ENCODE peak calls at places on chromosomes 7 and 10, in seven cellular contexts. N is lung, D is brain microvascular endothelial cell, J is HL-60, G is IMR-90, V is OCI-LY7, A is breast epithelium. K is an unnamed sample.

GRCh38 chr7:99623091-99623693 is 6.4 kb downstream of the ZSCAN25 start:
- DNase-seq in N (no peak), D (no peak), J (no peak), A (no peak), V (no peak), G (no peak), K (peak)

GRCh38 chr10:25582961-25583360 is 351.1 kb upstream of the MYO3A start:
- DNase-seq in D (no peak), J (no peak), A (no peak), V (no peak), G (no peak), N (no peak), K (no peak)

GRCh38 chr7:50275430-50275829 is 29.1 kb upstream of the IKZF1 start:
- DNase-seq in D (no peak), A (no peak), G (no peak), N (no peak), V (no peak), J (no peak), K (no peak)

GRCh38 chr10:29681700-29682444 is 47.1 kb upstream of the SVIL start:
- DNase-seq in G (no peak), J (peak), N (peak), V (peak), D (no peak), A (no peak), K (no peak)

GRCh38 chr7:91156326-91156725 is 107.9 kb upstream of the FZD1 start:
- DNase-seq in A (no peak), J (no peak), D (no peak), N (no peak), V (no peak), G (no peak), K (no peak)

GRCh38 chr10:73893386-73893785 is 17.5 kb upstream of the PLAU start:
- DNase-seq in J (no peak), A (no peak), D (no peak), V (no peak), G (no peak), N (no peak), K (no peak)

GRCh38 chr10:30662809-30663208 is 33.3 kb upstream of the LYZL2 start:
- DNase-seq in N (no peak), D (no peak), V (no peak), G (no peak), A (no peak), J (no peak), K (no peak)

GRCh38 chr10:94125856-94126255 is 132.1 kb downstream of the PLCE1 start:
- DNase-seq in J (no peak), D (peak), V (no peak), A (no peak), N (no peak), G (peak), K (no peak)

GRCh38 chr10:116080553-116080952 is 192.5 kb downstream of the GFRA1 start:
- DNase-seq in V (no peak), N (no peak), J (no peak), A (no peak), G (peak), D (no peak), K (peak)

GRCh38 chr10:12469345-12469744 is 120.0 kb downstream of the CAMK1D start:
- DNase-seq in N (no peak), V (no peak), A (no peak), D (no peak), G (no peak), J (no peak), K (no peak)

GRCh38 chr10:73886625-73887024 is 12.3 kb upstream of the CAMK2G start:
- DNase-seq in N (no peak), J (no peak), G (no peak), V (no peak), A (no peak), D (no peak), K (peak)

GRCh38 chr10:121077331-121077730 is 226.2 kb downstream of the WDR11 start:
- DNase-seq in N (peak), A (no peak), V (no peak), J (peak), G (no peak), D (no peak), K (peak)

GRCh38 chr7:108266489-108266888 is 136.3 kb upstream of the LAMB4 start:
- DNase-seq in J (no peak), D (no peak), G (no peak), V (no peak), N (no peak), A (no peak), K (no peak)

GRCh38 chr10:102635377-102635776 is 8.9 kb upstream of the TRIM8 start:
- DNase-seq in D (no peak), G (no peak), A (no peak), N (no peak), V (peak), J (peak), K (no peak)

GRCh38 chr10:122468923-122469781 is 7.8 kb downstream of the HTRA1 start:
- DNase-seq in G (peak), D (peak), A (no peak), N (no peak), V (no peak), J (no peak), K (peak)

GRCh38 chr10:110737886-110738634 is 93.9 kb downstream of the RBM20 start:
- DNase-seq in V (no peak), G (peak), D (peak), N (no peak), J (no peak), A (no peak), K (no peak)
- TF ChIP-seq CTCF in V (no peak), G (no peak), D (no peak), N (no peak), J (no peak), A (no peak), K (no peak)

GRCh38 chr10:5810235-5810634 is 3.0 kb downstream of the GDI2 start:
- DNase-seq in J (no peak), G (no peak), N (no peak), V (peak), D (no peak), A (no peak), K (no peak)
- H3K27ac ChIP-seq in J (peak), G (no peak), N (no peak), V (peak), D (no peak), A (no peak), K (no peak)

DNA sequence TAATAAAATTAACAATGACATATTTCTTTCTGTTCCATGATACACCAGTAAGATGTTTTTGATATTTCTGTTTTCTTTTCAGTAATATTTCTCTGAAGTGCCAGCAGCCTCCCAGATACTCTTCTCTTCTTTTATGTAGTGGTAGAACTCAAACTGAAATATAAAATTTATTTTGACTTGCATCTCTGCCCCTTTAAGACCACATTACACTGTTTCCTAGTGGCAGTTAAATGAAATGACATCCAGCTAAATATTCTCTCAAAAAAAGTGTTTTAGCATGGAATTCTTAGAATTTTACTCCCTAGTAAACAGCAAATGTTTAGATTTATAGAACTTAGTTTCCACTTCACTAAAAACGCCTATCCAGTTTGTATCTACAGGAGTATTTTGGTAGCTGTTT is 237.2 kb upstream of the MTPN start:
- DNase-seq in J (no peak), V (no peak), A (no peak), D (no peak), N (no peak), G (peak), K (no peak)
- TF ChIP-seq CTCF in J (no peak), V (peak), A (no peak), D (peak), N (no peak), G (no peak), K (no peak)

GRCh38 chr7:106068538-106068961 is 43.6 kb downstream of the SYPL1 start:
- DNase-seq in G (no peak), J (no peak), N (no peak), D (no peak), V (no peak), A (no peak), K (no peak)
- H3K27ac ChIP-seq in G (no peak), J (no peak), N (no peak), D (no peak), V (peak), A (peak), K (peak)

DNA sequence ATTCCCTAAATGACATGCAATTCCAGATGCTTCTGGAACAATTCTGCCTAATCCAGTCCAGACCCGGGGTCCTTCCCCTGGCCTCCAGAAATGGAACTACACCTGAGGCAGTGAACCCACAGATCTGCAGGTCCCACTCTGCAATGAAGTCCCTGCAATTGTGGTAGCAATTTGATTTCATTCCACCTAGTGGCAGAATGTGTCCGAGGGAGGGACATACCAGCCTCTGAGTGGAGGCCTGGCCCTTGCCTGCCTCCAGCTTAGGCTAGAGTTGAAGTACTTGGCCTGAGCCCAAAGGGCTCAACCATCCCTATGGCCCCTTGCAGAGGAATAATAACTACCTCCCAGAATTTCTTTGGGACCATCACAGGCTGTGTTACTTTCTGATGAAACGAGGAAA is 4.2 kb upstream of the CEP41 start:
- DNase-seq in N (no peak), A (no peak), J (no peak), G (no peak), D (no peak), V (peak), K (no peak)
- TF ChIP-seq CTCF in N (no peak), A (no peak), J (no peak), G (no peak), D (no peak), V (peak), K (no peak)

GRCh38 chr10:69506487-69506833 is 55.2 kb downstream of the TSPAN15 start:
- DNase-seq in G (no peak), A (no peak), V (no peak), J (no peak), D (no peak), N (no peak), K (no peak)

GRCh38 chr10:69504576-69505250 is 53.4 kb downstream of the TSPAN15 start:
- DNase-seq in G (no peak), V (no peak), J (no peak), A (no peak), N (no peak), D (no peak), K (no peak)

GRCh38 chr10:69503896-69504265 is 52.6 kb downstream of the TSPAN15 start:
- DNase-seq in V (no peak), N (no peak), G (no peak), D (no peak), A (no peak), J (no peak), K (no peak)

GRCh38 chr10:69506834-69507643 is 55.8 kb downstream of the TSPAN15 start:
- DNase-seq in J (no peak), A (no peak), D (no peak), V (no peak), G (no peak), N (no peak), K (no peak)

DNA sequence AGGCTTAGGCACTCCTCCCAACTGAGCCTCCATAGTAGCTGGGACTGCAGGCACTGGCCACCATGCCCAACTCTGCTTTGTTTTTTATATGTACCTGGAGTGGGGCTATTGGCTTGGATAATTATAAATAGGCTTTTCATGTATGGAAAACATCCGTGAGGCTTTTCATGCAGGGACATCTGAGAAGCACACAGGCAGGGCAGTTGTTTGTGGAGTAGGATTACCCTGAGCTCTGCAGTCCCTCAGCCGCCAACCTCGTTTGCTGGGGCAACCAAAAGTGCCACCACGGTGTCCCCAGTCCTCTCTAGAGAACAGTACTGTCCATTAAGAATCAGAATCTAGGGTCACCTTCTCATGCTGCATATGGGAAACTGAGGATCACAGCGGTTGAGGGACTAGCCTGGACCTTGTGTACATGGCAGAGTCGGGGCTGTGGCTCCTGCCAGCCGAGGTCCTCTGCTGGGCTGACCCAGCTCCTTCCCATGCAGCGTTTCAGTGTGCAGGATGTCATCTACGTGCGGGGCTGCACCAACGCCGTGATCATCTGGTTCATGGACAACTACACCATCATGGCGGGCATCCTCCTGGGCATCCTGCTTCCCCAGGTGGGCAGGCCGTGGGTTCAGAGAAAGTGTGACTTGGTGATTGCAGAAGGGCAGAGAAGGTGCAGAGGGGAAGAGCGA is 54.5 kb downstream of the TSPAN15 start:
- DNase-seq in N (no peak), A (no peak), J (no peak), V (no peak), G (no peak), D (no peak), K (no peak)
- H3K27ac ChIP-seq in N (no peak), A (no peak), J (no peak), V (no peak), G (no peak), D (no peak), K (no peak)

DNA sequence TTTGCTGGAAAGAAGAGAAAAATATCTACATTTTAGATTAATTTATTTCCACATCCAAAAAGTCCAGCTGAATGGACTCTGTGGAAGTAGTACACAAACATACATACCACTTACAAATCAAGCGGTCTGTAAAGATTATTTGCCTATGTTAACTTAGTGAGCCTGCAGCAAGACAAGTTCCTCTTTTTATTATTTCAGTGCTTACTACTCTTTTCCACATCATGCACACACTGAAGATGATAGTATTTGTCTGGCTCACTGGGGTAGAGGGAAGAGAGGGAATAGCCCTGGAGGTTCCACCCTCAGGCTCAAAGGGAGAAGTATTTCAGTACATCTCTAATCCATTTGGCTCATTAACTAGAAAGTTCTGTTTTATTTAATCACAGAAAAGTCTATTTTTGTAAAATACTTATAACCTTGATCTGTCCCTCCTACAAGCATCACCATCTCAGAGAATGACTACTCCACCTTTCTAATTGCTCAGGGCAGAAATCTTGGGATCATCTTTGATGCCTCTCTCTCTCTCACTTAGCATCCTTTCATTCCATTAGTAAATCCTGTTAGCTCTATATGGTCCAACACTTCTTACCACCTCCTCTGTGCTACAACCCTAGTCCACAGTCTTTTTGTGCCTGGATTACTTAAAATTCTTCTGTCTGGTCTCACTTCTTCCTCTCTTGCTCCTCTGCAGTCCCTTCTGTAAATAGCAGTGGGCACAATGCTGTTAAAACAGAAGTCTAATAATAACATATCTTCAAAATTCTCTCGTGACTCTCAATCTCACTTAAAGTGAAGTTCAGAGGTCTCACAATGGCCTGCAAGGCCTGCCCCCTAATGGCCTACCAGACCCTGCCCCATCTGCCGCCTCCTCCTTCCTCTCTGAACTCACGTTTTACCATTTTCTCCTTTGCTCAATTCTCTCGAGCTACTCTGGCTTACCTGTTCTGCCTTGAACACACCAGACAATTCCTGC is 64.3 kb upstream of the CCDC6 start:
- DNase-seq in N (no peak), G (no peak), A (no peak), D (no peak), V (peak), J (no peak), K (no peak)
- TF ChIP-seq CTCF in N (no peak), G (no peak), A (no peak), D (no peak), V (peak), J (no peak), K (no peak)

DNA sequence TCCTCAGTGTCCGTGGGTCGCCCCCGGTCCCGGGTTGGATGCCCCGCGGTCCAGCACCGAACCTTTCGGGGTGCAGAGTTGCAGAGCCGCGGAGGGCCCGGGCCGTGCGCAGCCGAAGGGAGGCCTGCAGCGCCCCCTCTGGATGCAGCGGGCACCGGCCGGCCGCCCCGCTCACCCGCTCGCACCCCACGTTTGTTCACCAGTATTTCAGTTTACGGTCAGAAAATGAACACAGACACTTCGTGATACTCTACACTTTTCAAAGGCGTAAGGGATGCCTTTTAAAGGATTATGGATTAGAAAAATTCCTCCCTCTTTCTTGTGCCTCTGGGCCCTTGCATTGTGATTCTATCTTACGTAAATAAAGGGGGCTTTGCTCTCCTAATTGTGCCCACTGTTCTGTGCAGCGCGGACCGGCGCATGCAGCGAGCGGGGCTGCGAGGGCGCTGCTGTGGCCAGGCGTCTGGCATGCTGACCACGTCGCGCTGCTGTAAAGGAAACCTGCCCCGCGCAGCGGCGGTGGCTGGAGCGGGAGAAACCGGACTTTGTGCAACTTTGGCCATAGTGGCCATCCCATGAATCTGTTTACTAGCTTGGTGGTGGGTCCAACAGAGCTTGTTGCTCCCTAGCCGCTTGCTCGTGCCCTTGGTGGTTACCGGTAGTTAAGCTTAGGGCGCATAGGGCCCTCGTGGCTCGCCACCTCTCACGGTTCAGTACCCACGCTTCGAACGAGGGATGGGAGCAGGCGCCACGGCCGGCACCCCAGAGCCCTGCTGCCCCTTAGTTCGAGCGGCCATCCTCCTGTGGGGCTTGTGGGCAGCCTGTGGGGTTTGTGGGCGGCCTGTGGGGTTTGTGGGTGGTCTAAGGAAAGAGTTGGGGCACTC is 755 bp upstream of the MEST start:
- DNase-seq in N (no peak), A (no peak), G (peak), D (peak), V (no peak), J (no peak), K (no peak)
- H3K27ac ChIP-seq in N (peak), A (peak), G (peak), D (peak), V (no peak), J (no peak), K (no peak)